ENCODE peak calls at places on chromosome 10, in nine cellular contexts. A is T-helper 2 cell; W is heart right ventricle; S is LoVo; Y is Karpas-422; D is amygdala; G is stimulated activated CD4-positive, alpha-beta T cell treated with anti-CD3 and anti-CD28 coated beads, Interleukin-1b, Interleukin-23, amount 100 ng/mL, for 1 hour; H is posterior vena cava; R is iris pigment epithelial cell. N is an unnamed sample.

GRCh38 chr10:114188001-114188400 is 8.8 kb downstream of the TDRD1 start:
- DNase-seq in R (no peak), S (no peak), D (no peak), Y (no peak), A (no peak), H (no peak), G (no peak), W (no peak), N (no peak)

GRCh38 chr10:31390804-31391203 is 71.8 kb downstream of the ZEB1 start:
- DNase-seq in S (no peak), Y (no peak), G (no peak), W (no peak), R (no peak), D (no peak), H (no peak), A (no peak), N (no peak)

GRCh38 chr10:113997428-113997827 is 46.2 kb upstream of the ADRB1 start:
- DNase-seq in D (no peak), H (no peak), Y (no peak), A (no peak), S (no peak), R (no peak), G (no peak), W (no peak), N (no peak)

GRCh38 chr10:871951-872403 is 59.5 kb downstream of the LARP4B start:
- DNase-seq in G (no peak), H (no peak), R (no peak), A (no peak), W (no peak), D (no peak), S (no peak), Y (no peak), N (no peak)

GRCh38 chr10:51314079-51314835 is 240.0 kb downstream of the PRKG1 start:
- DNase-seq in D (no peak), Y (no peak), W (no peak), A (no peak), R (peak), S (no peak), H (no peak), G (no peak), N (no peak)

GRCh38 chr10:122368502-122369254 is 5.8 kb upstream of the PLEKHA1 start:
- DNase-seq in A (no peak), H (no peak), Y (no peak), S (no peak), D (no peak), R (no peak), G (no peak), W (no peak), N (no peak)

GRCh38 chr10:75617485-75618155 is 186.2 kb downstream of the LRMDA start:
- DNase-seq in Y (no peak), D (no peak), R (no peak), G (no peak), S (no peak), W (no peak), H (peak), A (no peak), N (no peak)

GRCh38 chr10:80697926-80698325 is 160.2 kb downstream of the SH2D4B start:
- DNase-seq in A (no peak), W (no peak), Y (no peak), D (no peak), G (no peak), R (no peak), S (no peak), H (no peak), N (no peak)

GRCh38 chr10:83935337-83935736 is 204.0 kb upstream of the GHITM start:
- DNase-seq in A (no peak), D (no peak), G (no peak), S (no peak), W (no peak), R (no peak), H (no peak), Y (no peak), N (no peak)

GRCh38 chr10:37289833-37290464 is 164.6 kb downstream of the ANKRD30A start:
- DNase-seq in A (no peak), S (peak), G (no peak), W (no peak), D (no peak), H (no peak), R (peak), Y (no peak), N (no peak)

GRCh38 chr10:112815238-112816032 is 134.6 kb upstream of the TCF7L2 start:
- DNase-seq in A (no peak), W (no peak), G (no peak), S (no peak), Y (no peak), H (no peak), R (peak), D (no peak), N (no peak)

GRCh38 chr10:113049881-113050280 is 99.8 kb downstream of the TCF7L2 start:
- DNase-seq in W (no peak), D (no peak), G (no peak), R (no peak), S (no peak), H (no peak), Y (no peak), A (no peak), N (no peak)

GRCh38 chr10:62769574-62770242 is 34.8 kb upstream of the ADO start:
- DNase-seq in G (no peak), Y (no peak), R (peak), W (no peak), H (no peak), S (no peak), D (no peak), A (no peak), N (peak)

GRCh38 chr10:34286136-34286739 is 528.9 kb downstream of the PARD3 start:
- DNase-seq in A (no peak), H (no peak), R (peak), D (no peak), Y (no peak), G (no peak), W (no peak), S (peak), N (no peak)

GRCh38 chr10:124069341-124069740 is 24.1 kb downstream of the CHST15 start:
- DNase-seq in H (peak), D (no peak), G (no peak), Y (no peak), S (no peak), A (no peak), R (no peak), W (no peak), N (no peak)

GRCh38 chr10:114940735-114941134 is 2.7 kb downstream of the TRUB1 start:
- DNase-seq in D (no peak), H (no peak), Y (no peak), A (no peak), G (no peak), R (peak), W (no peak), S (no peak), N (no peak)

GRCh38 chr10:50554995-50555568 is 68.7 kb downstream of the SGMS1 start:
- DNase-seq in G (no peak), H (no peak), S (no peak), W (no peak), A (no peak), R (peak), D (no peak), Y (no peak), N (peak)

GRCh38 chr10:6091630-6092029 is 2.8 kb downstream of the RBM17 start:
- DNase-seq in S (no peak), H (no peak), W (no peak), Y (peak), D (no peak), G (no peak), A (no peak), R (peak), N (no peak)

GRCh38 chr10:77187376-77187999 is 450.1 kb downstream of the KCNMA1 start:
- DNase-seq in R (no peak), Y (no peak), D (no peak), W (no peak), H (no peak), A (no peak), G (no peak), S (no peak), N (no peak)

GRCh38 chr10:75528392-75528791 is 97.0 kb downstream of the LRMDA start:
- DNase-seq in S (no peak), R (no peak), Y (no peak), A (no peak), H (no peak), D (no peak), W (no peak), G (no peak), N (no peak)

GRCh38 chr10:103616705-103617361 is 123.3 kb downstream of the NEURL1 start:
- DNase-seq in H (peak), W (peak), S (no peak), G (no peak), A (no peak), D (no peak), Y (peak), R (peak), N (no peak)

GRCh38 chr10:61842755-61843497 is 58.6 kb upstream of the ARID5B start:
- DNase-seq in G (no peak), D (no peak), A (no peak), W (no peak), R (peak), H (no peak), Y (no peak), S (no peak), N (no peak)

GRCh38 chr10:79444243-79445119 is 943 bp downstream of the ZCCHC24 start:
- DNase-seq in S (peak), Y (peak), W (peak), R (peak), A (peak), D (no peak), H (peak), G (peak), N (peak)